ENCODE peak calls at places on chromosomes 5 and 9, in four cellular contexts. Z is HFF-Myc, R is adipocyte, G is body of pancreas. J is an unnamed sample.

GRCh38 chr9:126773004-126773607 is 31.7 kb upstream of the ZBTB43 start:
- DNase-seq in G (no peak), Z (no peak), R (peak), J (peak)

GRCh38 chr5:143717400-143717799 is 94.6 kb upstream of the HMHB1 start:
- DNase-seq in G (no peak), R (peak), Z (peak), J (peak)

GRCh38 chr5:80623911-80624457 is 30.5 kb upstream of the MSH3 start:
- DNase-seq in Z (no peak), G (no peak), R (no peak), J (no peak)

GRCh38 chr9:13718539-13718938 is 439.0 kb upstream of the MPDZ start:
- DNase-seq in G (no peak), Z (no peak), R (no peak), J (no peak)

GRCh38 chr5:40676643-40677333 is 2.9 kb upstream of the PTGER4 start:
- DNase-seq in Z (peak), G (no peak), R (peak), J (peak)

GRCh38 chr5:10760033-10760975 is 730 bp downstream of the DAP start:
- DNase-seq in G (peak), R (peak), Z (peak), J (peak)

GRCh38 chr5:102893942-102894341 is 138.8 kb downstream of the PAM start:
- DNase-seq in Z (no peak), G (no peak), R (no peak), J (no peak)

GRCh38 chr5:172775326-172776234 is 4.6 kb upstream of the DUSP1 start:
- DNase-seq in Z (no peak), G (peak), R (peak), J (no peak)

GRCh38 chr9:20683351-20684034 is 566 bp upstream of the FOCAD start:
- DNase-seq in G (peak), Z (no peak), R (peak), J (peak)

GRCh38 chr5:143219696-143220095 is 183.8 kb downstream of the NR3C1 start:
- DNase-seq in Z (no peak), G (no peak), R (no peak), J (no peak)

GRCh38 chr5:17118631-17119030 is 98.8 kb upstream of the BASP1 start:
- DNase-seq in G (no peak), R (peak), Z (peak), J (peak)

GRCh38 chr5:141373673-141374317 is at the start of gene PCDHGA6:
- DNase-seq in Z (no peak), R (peak), G (no peak), J (peak)
- H3K4me3 ChIP-seq in Z (peak), R (peak), G (no peak), J (peak)

DNA sequence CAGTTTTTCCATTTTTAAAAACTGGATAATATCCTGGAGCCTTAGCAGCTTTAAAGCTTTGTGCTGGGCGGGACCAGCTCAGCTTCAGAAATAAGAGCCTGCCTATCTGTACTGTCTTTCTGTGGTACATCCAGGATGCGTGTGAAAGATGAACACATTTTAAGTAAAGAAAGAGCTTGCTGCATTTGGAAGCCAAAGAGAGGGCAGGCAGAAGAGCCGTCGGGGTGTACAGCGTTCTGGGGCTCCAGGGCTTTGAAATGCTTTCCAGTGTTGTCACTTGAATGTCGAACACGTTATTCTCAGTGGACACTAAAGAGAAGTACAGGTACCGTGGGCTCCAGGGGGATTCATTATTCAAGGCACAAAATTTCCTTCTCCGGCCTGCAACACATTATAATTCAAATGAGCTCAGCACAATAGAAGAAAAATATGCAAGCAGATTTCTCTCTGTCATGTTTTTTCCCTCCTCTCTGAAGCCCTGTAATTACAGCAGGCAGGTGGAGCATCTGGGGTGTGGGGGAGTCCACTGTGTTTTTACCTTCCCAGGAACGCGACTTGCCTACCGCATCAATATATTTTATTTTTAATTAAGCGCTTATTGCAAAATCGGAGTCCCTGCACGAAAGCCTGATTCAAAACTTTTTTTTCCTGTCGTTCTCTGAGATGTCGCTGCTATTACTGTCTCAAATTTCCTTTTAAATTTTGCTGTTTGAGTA is 293.1 kb downstream of the ZSWIM6 start:
- DNase-seq in Z (no peak), G (no peak), R (no peak), J (no peak)
- H3K4me3 ChIP-seq in Z (peak), G (peak), R (peak), J (peak)

DNA sequence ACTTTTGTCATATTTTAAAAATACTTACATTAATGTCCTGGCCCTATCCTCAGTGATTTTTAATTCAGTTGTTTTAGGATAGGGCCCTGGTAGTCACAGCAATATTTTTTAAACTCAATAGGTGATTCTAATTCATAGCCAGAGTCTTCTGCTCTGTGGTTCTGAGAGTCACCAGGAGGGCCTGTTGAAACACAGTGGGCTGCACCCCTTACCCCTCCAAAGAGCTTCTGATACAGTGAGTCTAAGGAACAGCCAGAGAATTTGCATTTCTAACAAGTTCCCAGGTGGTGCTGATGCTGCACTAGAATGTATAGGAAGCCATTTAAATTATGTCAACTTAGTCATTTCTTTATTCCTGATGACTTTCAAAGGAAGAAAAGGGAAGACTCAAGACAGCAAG is 458.3 kb upstream of the ARRDC3 start:
- DNase-seq in G (no peak), Z (no peak), R (no peak), J (no peak)
- H3K4me3 ChIP-seq in G (no peak), Z (no peak), R (no peak), J (no peak)

DNA sequence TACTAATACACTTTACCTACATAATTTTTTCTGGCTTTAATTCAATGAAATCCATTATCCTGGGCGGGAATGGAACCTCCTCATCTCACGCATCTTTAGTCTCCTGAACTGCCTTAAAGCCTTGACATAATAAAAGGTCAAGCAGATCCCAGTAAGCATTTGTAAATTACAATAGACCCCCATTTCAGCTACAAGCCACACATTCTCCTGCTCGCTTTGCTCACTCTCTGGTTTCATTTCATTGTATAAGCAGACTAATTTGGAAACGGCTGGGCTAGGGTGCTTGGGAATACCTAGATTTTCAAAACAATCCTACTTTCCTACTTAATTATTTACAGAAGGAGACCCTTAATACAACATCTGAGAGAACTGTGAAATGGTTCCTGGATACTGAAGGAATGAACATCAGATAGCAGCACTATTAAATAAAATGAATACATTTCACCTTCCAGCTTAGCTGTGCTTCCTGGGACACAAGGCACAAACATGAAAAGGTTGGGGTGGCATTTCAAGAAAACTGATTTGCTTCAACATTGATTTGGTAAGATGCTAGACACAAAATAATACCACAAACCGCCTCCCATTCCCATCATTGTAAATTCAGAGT is 1.5 kb downstream of the JAKMIP2 start:
- DNase-seq in Z (no peak), G (no peak), R (no peak), J (no peak)
- H3K4me3 ChIP-seq in Z (no peak), G (no peak), R (no peak), J (no peak)

DNA sequence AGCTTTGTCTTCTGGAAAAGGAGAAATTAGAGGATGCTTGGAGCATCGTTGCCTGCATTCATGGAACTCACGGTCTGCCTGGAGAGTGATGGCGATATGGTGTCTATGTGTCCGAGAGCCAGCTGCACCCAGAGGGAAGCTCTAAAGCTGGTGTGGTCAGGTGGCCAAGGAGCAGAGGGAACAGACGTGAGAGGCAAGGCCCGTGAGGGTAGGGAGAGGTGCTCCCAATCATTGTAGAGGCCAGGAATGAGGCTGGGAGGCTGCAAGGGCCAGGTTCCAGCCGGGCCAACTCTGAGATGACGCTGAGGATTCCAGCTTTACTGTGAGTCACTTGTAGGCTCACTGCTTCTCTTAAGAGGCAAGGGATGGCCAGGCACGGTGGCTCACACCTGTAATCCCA is 7.6 kb downstream of the FGD3 start:
- DNase-seq in G (no peak), Z (no peak), R (no peak), J (no peak)
- H3K4me3 ChIP-seq in G (no peak), Z (no peak), R (no peak), J (no peak)

GRCh38 chr5:150901446-150901845 is 3.3 kb downstream of the ZNF300 start:
- DNase-seq in G (no peak), R (no peak), Z (no peak), J (no peak)

GRCh38 chr5:150905312-150905683 is 518 bp upstream of the ZNF300 start:
- DNase-seq in R (no peak), G (no peak), Z (no peak), J (no peak)

GRCh38 chr5:150904479-150905311 is at the start of gene ZNF300:
- DNase-seq in G (peak), R (peak), Z (peak), J (peak)
- H3K4me3 ChIP-seq in G (peak), R (peak), Z (peak), J (peak)

DNA sequence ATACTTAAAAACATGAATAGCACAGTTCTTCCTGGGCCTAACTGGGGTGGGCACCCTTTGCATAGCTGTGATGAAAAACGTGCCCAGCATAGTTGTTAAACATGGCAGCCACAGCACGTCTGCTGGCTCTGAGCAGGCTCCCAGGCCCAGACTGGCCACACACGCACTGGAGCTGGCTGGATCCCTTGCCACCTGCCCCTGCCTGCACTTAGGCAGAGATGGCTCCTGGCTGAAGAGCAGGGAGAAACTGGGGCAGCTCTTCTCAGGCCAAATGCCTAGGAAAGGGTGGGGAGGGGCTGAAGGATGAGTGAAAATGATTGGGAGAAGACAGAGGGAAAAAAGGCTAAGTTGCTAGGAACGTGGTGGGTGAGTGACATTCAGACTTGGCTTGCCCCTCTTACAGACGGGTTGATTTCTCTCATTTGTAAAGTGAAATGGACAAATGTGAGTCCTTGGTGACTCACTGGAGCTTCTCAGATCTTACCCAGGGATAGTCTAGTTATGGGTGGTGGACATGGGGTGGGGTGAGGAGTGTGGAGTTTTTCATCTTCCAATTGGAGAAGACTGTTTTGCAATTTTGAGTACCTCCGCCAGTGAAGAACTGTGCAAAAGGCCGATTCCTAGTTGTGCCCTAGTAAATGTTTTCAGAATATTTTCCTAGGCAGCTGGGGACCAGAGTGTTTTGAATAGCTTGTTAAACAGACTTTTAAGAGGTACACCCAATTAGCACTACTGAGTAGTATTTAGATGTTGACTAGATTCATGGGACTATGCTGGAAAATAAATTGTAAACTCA is 42.4 kb downstream of the TRIO start:
- DNase-seq in G (no peak), R (peak), Z (no peak), J (peak)
- H3K4me3 ChIP-seq in G (no peak), R (peak), Z (peak), J (peak)

DNA sequence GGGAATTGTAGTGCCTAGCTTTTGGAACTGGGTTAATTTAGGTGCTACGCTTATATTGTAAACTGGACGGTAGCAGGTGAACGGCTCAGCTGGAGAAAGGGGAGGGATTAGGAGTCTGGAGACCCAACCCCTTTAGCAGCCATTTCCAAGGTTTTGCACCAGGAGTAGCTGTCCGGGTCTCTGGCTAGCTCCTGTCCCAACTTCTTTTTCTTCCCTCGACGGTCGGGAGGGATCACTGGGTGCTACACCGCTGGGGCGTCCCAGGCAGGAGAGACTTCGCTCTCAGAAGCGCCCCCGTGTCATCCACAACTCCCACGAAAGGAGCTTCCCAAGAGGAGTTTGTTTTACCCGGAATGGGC is 1640.9 kb upstream of the C9orf72 start:
- DNase-seq in R (no peak), Z (no peak), G (peak), J (no peak)
- H3K4me3 ChIP-seq in R (peak), Z (no peak), G (no peak), J (no peak)

DNA sequence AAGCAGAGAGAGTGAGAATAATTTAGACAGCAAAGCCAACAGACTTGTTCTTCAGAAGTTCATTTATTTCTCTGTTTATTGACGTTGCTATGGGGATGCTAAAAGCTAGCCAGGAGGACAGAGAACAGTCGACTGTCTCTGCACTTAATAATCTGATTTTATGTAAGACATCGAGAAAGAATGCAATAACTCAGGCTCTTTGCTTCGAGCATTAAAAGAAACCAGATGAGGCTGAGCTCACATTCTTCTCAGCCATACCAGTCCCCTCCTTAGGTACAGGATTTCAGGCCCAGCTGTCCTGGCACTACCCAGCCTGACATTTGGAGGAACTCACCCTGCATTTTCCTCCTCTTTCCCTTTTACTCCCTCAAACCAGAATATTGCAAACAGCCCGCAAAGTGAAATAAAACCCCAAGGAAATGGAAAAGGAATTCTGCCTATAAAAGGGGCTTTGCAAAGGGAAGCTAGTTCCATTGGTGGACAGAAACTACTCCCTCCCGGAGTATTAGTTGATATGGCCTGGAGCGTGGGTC is 44.5 kb upstream of the DPYSL3 start:
- DNase-seq in Z (peak), G (no peak), R (peak), J (peak)
- H3K4me3 ChIP-seq in Z (no peak), G (no peak), R (peak), J (peak)